ENCODE peak calls at places on chromosomes 2 and 18, in five cellular contexts. T is HL-60, A is upper lobe of left lung, E is HCT116, F is breast epithelium. P is an unnamed sample.

GRCh38 chr2:207256026-207256425 is 90.3 kb upstream of the KLF7 start:
- DNase-seq in T (no peak), E (no peak), F (no peak), A (no peak), P (no peak)

GRCh38 chr2:43605079-43605655 is 9.3 kb upstream of the THADA start:
- DNase-seq in E (peak), A (no peak), T (no peak), F (no peak), P (no peak)

GRCh38 chr2:8821276-8822217 is 15.9 kb downstream of the KIDINS220 start:
- DNase-seq in F (no peak), A (peak), E (no peak), T (peak), P (peak)

GRCh38 chr18:10278265-10278664 is 176.2 kb upstream of the APCDD1 start:
- DNase-seq in F (no peak), E (no peak), A (no peak), T (no peak), P (no peak)

GRCh38 chr2:64865073-64865830 is 123.9 kb upstream of the SLC1A4 start:
- DNase-seq in E (no peak), T (no peak), A (peak), F (peak), P (peak)

GRCh38 chr18:34598136-34598635 is 111.9 kb upstream of the DTNA start:
- DNase-seq in F (no peak), E (no peak), T (no peak), A (no peak), P (no peak)

GRCh38 chr2:202149155-202149762 is 76.2 kb downstream of the KIAA2012 start:
- DNase-seq in F (no peak), T (no peak), E (no peak), A (no peak), P (peak)

GRCh38 chr2:232321156-232321816 is 57.3 kb upstream of the ALPP start:
- DNase-seq in E (no peak), A (peak), T (no peak), F (peak), P (no peak)

GRCh38 chr2:167925775-167926174 is 321.6 kb downstream of the STK39 start:
- DNase-seq in A (no peak), E (no peak), T (no peak), F (no peak), P (no peak)

GRCh38 chr2:232634319-232635150 is 1.1 kb downstream of the EFHD1 start:
- DNase-seq in F (no peak), A (no peak), T (no peak), E (no peak), P (no peak)

GRCh38 chr2:173680574-173680973 is 284.6 kb downstream of the SP3 start:
- DNase-seq in F (no peak), E (no peak), A (no peak), T (no peak), P (no peak)

GRCh38 chr18:79424880-79425572 is 29.3 kb downstream of the NFATC1 start:
- DNase-seq in T (no peak), A (no peak), F (no peak), E (no peak), P (no peak)

GRCh38 chr2:8477511-8478132 is 204.2 kb upstream of the ID2 start:
- DNase-seq in F (peak), E (no peak), A (peak), T (peak), P (no peak)

GRCh38 chr2:2530334-2530733 is 199.3 kb upstream of the MYT1L start:
- DNase-seq in T (no peak), E (no peak), A (no peak), F (no peak), P (no peak)

GRCh38 chr2:144511945-144512344 is 8.0 kb downstream of the ZEB2 start:
- DNase-seq in E (no peak), F (no peak), T (no peak), A (no peak), P (no peak)

GRCh38 chr18:3481696-3482210 is 31.8 kb downstream of the TGIF1 start:
- DNase-seq in F (no peak), E (peak), T (no peak), A (no peak), P (no peak)

GRCh38 chr2:174697267-174697666 is 67.0 kb downstream of the CHRNA1 start:
- DNase-seq in E (peak), A (peak), T (no peak), F (no peak), P (no peak)

GRCh38 chr2:223587301-223587700 is 14.9 kb downstream of the SCG2 start:
- DNase-seq in E (no peak), F (no peak), T (no peak), A (no peak), P (no peak)

GRCh38 chr2:47452761-47453160 is 49.8 kb downstream of the MSH2 start:
- DNase-seq in A (no peak), F (no peak), T (no peak), E (no peak), P (no peak)

GRCh38 chr2:184628051-184628450 is 29.7 kb downstream of the ZNF804A start:
- DNase-seq in A (peak), F (no peak), T (peak), E (no peak), P (no peak)

GRCh38 chr2:138421315-138421970 is 80.1 kb upstream of the SPOPL start:
- DNase-seq in T (no peak), A (no peak), F (no peak), E (peak), P (no peak)

GRCh38 chr2:232860593-232861241 is 9.3 kb upstream of the SNORC start:
- DNase-seq in E (no peak), T (no peak), F (no peak), A (no peak), P (no peak)

GRCh38 chr2:202990501-202990900 is 24.2 kb upstream of the NBEAL1 start:
- DNase-seq in F (no peak), T (no peak), A (no peak), E (no peak), P (no peak)

GRCh38 chr2:147214900-147215299 is 629.9 kb upstream of the ACVR2A start:
- DNase-seq in F (no peak), T (no peak), A (no peak), E (no peak), P (no peak)

GRCh38 chr2:232331071-232331470 is 47.5 kb upstream of the ALPP start:
- DNase-seq in E (no peak), F (no peak), T (no peak), A (no peak), P (no peak)

GRCh38 chr2:187994464-187995331 is 297.0 kb upstream of the GULP1 start:
- DNase-seq in E (no peak), F (no peak), T (no peak), A (no peak), P (no peak)

GRCh38 chr2:66539452-66539851 is 104.5 kb downstream of the MEIS1 start:
- DNase-seq in A (no peak), T (no peak), E (no peak), F (no peak), P (no peak)

GRCh38 chr2:19883971-19884720 is 17.6 kb downstream of the TTC32 start:
- DNase-seq in T (no peak), F (no peak), E (no peak), A (no peak), P (peak)

GRCh38 chr2:163348843-163349395 is 386.9 kb downstream of the FIGN start:
- DNase-seq in E (peak), F (no peak), A (no peak), T (peak), P (no peak)

GRCh38 chr2:149169653-149170052 is 131.2 kb downstream of the LYPD6B start:
- DNase-seq in T (no peak), E (peak), A (peak), F (no peak), P (peak)

GRCh38 chr18:1585881-1586488 is 681.3 kb downstream of the ADCYAP1 start:
- DNase-seq in T (peak), F (no peak), A (no peak), E (peak), P (no peak)

GRCh38 chr2:101253013-101253712 is 477 bp downstream of the CNOT11 start:
- DNase-seq in F (peak), T (peak), A (peak), E (no peak), P (peak)

GRCh38 chr2:86790134-86790827 is 432 bp downstream of the CD8A start:
- DNase-seq in A (no peak), E (no peak), T (no peak), F (no peak), P (no peak)

GRCh38 chr2:150047731-150048130 is 439.7 kb downstream of the RND3 start:
- DNase-seq in E (no peak), F (no peak), T (no peak), A (no peak), P (no peak)

GRCh38 chr2:58634653-58635347 is 393.7 kb upstream of the FANCL start:
- DNase-seq in A (no peak), F (no peak), E (peak), T (no peak), P (no peak)

DNA sequence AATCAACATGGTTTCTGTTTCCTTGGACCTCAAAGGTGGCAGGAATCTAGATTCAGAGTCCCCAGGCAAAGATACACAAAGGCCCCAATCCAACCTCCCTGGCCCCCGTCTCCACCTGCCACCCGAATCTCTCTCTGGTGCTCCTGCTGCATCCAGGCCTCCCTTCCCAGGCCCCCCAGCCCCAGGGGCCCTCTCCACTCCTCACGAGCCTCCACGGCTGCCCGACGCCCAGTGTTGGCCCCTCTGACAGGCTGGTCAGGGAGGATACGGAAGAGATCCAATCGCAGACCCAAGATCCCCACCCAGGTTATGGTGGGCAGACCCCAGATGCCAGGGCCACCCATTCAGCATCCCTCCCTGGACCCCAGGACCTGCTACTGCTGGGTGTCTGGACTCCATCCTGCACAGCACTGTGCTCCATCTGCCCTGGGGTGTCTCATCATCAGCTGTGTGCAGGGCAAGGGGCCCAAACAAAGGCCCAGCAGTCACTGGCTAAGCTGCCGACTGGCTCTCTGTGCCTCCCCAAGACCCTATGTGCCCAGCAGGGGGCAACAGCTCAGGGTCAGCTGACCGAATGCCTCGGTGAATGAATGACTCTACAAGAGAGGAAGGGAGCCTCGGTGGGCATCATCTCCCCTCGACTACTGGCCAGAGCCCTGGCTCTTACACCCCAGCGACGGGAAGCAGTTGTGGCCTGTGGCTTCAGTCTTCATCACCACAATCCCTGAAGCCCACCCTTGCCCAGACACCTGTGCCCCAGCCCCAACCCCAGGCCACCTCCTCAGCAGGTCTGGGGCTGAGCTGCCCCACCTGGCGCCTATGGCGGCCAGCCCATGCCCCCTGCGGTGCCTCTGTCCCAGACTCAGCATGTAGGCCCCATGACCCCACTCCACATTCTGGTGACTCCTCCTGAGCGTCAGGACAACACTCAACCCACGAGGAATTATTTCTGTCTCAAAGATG is 2.0 kb upstream of the GPR17 start:
- DNase-seq in F (no peak), A (no peak), E (no peak), T (no peak), P (no peak)
- H3K27ac ChIP-seq in F (no peak), A (peak), E (no peak), T (no peak), P (no peak)

GRCh38 chr2:96633641-96634040 is 4.5 kb downstream of the KANSL3 start:
- DNase-seq in T (no peak), A (no peak), E (no peak), F (no peak), P (no peak)

GRCh38 chr2:96642564-96643350 is at the start of gene FER1L5:
- DNase-seq in F (no peak), A (no peak), T (no peak), E (peak), P (peak)

GRCh38 chr2:96637385-96638143 is 548 bp downstream of the KANSL3 start:
- DNase-seq in A (peak), F (peak), E (peak), T (peak), P (peak)

GRCh38 chr2:96636772-96637171 is 1.3 kb downstream of the KANSL3 start:
- DNase-seq in E (no peak), A (peak), T (no peak), F (no peak), P (no peak)

GRCh38 chr2:96638144-96639121 is at the start of gene KANSL3:
- DNase-seq in F (peak), A (peak), E (peak), T (peak), P (peak)
- TF ChIP-seq POLR2AphosphoS5 in F (peak), A (peak), E (peak), T (peak), P (peak)

DNA sequence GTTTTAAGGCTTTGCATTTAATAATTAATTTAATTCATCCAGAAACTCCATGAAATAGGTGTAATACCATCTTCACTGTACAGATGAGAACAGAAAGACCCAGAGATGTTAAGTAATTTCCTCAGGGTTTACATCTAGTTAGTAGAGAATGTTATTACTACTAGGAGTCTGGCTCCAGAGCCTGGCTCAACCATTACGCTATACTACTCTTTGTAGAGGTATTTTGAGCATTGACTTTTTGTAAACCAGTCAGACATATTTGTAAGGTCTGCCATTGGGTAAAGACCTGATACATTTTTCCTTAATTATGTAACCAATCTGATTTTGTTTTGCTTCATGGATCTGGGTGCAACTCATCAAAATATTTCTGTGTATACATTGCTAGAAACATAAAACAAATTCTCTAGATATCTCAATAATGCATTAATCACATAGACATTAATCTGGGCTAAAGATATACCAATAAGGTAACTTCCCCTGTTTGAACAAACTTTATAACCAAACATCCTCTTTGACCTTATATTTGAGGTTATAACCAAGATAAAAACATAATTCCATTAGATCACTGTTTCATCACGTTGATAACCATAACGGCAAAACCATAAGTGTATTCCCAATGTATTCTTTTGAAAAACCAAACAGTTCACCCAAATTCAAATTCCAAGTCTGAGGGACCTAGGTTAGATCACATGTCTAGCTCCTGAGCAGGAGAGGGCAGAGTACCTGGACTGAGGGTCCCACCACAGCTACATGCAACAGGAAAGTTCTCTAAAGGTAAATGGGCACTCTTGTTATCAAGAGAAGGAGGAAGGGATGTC is 135.0 kb downstream of the IKZF2 start:
- DNase-seq in T (no peak), E (no peak), A (no peak), F (no peak), P (no peak)
- H3K4me3 ChIP-seq in T (no peak), E (no peak), A (no peak), F (no peak), P (no peak)

GRCh38 chr18:56235061-56235772 is 403.2 kb downstream of the TXNL1 start:
- DNase-seq in F (no peak), T (no peak), A (no peak), E (no peak), P (no peak)
- H3K27ac ChIP-seq in F (no peak), T (no peak), A (no peak), E (no peak), P (no peak)

DNA sequence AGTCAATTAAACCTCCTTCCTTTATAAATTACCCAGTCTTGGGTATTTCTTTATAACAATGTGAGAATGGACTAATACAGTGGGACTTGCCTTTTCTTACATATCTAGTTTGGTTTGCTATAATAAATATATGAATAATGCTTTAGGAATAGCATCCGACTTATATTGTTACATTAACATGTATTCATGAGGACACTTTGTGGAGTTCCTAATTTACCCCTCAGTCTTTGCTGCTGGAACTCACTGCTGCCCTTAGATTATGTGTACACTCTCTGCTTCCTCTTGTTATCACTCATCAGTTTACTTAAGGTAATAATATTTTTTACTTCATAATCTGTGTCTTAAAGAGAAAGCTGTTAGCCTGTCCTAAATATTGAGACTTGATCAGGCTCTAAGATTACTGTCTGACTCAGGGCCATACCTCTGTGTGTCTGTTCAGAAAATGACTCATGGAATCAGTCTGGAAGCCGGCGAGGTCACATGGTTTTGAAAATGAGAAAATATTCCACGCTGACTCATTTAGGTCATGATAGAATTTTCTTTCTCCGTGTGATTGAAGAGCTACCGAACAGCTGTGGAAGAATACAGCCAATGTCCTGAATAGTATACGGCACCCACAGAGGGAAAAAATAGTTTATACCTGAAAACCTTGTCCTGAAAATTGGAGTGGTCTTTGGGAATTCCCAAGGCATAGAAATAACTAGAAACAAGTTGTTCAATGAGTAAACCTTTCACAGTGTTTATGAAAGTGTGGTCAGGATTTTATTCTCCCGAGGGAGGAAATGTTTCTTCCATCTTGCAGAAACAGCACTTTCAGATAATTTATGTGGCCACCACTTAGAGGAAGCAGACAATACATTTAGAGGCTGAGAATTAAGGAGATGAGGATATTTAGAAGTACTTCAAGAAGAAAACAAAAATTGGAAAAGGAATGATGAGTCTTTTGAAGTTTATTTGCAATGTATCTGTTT is 156.4 kb downstream of the DSEL start:
- DNase-seq in T (no peak), F (no peak), E (no peak), A (no peak), P (no peak)
- TF ChIP-seq POLR2AphosphoS5 in T (no peak), F (no peak), E (no peak), A (no peak), P (peak)

GRCh38 chr2:45921921-45922320 is 270.4 kb downstream of the PRKCE start:
- DNase-seq in F (no peak), T (no peak), E (no peak), A (no peak), P (no peak)
- H3K4me3 ChIP-seq in F (no peak), T (no peak), E (no peak), A (no peak), P (no peak)